ENCODE peak calls at places on chromosome 17, in seven cellular contexts. G is foreskin fibroblast, Q is cardiac muscle cell, A is A549, S is endodermal cell, C is lower leg skin, O is tibial artery. P is an unnamed sample.

GRCh38 chr17:68182940-68183551 is 64.8 kb upstream of the AMZ2 start:
- DNase-seq in G (no peak), Q (no peak), A (no peak), S (peak; percentile 88), C (peak; percentile 66), O (no peak), P (peak; percentile 62)

GRCh38 chr17:71638668-71639067 is 482.2 kb upstream of the SOX9 start:
- DNase-seq in G (no peak), Q (no peak), A (no peak), S (no peak), C (no peak), O (no peak), P (no peak)

GRCh38 chr17:48625502-48626201 is 506 bp downstream of the HOXB9 start:
- DNase-seq in G (no peak), Q (no peak), A (peak; percentile 66), S (peak; percentile 91), C (no peak), O (no peak), P (peak; percentile 85)

GRCh38 chr17:42337442-42337841 is 49.1 kb downstream of the STAT5A start:
- DNase-seq in G (peak; percentile 60), Q (no peak), A (no peak), S (no peak), C (no peak), O (no peak), P (peak; percentile 66)

GRCh38 chr17:40622509-40622928 is 25.1 kb downstream of the SMARCE1 start:
- DNase-seq in G (no peak), Q (no peak), A (no peak), S (no peak), C (no peak), O (no peak), P (no peak)

GRCh38 chr17:4547118-4547906 is 7.9 kb downstream of the MYBBP1A start:
- DNase-seq in G (no peak), Q (no peak), A (no peak), S (peak; percentile 56), C (peak; percentile 77), O (no peak), P (no peak)

GRCh38 chr17:43314582-43314981 is 80.8 kb upstream of the RNU2-1 start:
- DNase-seq in G (peak; percentile 16), Q (peak; percentile 5), A (no peak), S (peak; percentile 64), C (peak; percentile 67), O (peak; percentile 55), P (peak; percentile 23)

GRCh38 chr17:78789663-78790181 is 7.6 kb upstream of the CYTH1 start:
- DNase-seq in G (peak; percentile 81), Q (peak; percentile 60), A (no peak), S (no peak), C (peak; percentile 96), O (peak; percentile 87), P (no peak)

GRCh38 chr17:65381160-65381559 is 180.3 kb downstream of the AXIN2 start:
- DNase-seq in G (no peak), Q (no peak), A (no peak), S (no peak), C (no peak), O (no peak), P (no peak)

GRCh38 chr17:44556114-44556853 is 1.0 kb upstream of the FZD2 start:
- DNase-seq in G (peak; percentile 73), Q (peak; percentile 71), A (peak; percentile 74), S (peak; percentile 95), C (no peak), O (peak; percentile 66), P (peak; percentile 85)

GRCh38 chr17:37483311-37484039 is 6.2 kb upstream of the DUSP14 start:
- DNase-seq in G (peak; percentile 89), Q (peak; percentile 86), A (peak; percentile 53), S (no peak), C (no peak), O (no peak), P (peak; percentile 26)

GRCh38 chr17:78368854-78369495 is 9.1 kb upstream of the SOCS3 start:
- DNase-seq in G (no peak), Q (no peak), A (no peak), S (peak; percentile 58), C (no peak), O (no peak), P (no peak)

GRCh38 chr17:32822996-32823395 is 53.9 kb downstream of the MYO1D start:
- DNase-seq in G (peak; percentile 10), Q (peak; percentile 18), A (no peak), S (no peak), C (no peak), O (no peak), P (no peak)

GRCh38 chr17:64938925-64939474 is 19.7 kb upstream of the LRRC37A3 start:
- DNase-seq in G (peak; percentile 32), Q (peak; percentile 56), A (peak; percentile 66), S (peak; percentile 93), C (peak; percentile 87), O (no peak), P (peak; percentile 67)

GRCh38 chr17:31488264-31488981 is 96.9 kb downstream of the RAB11FIP4 start:
- DNase-seq in G (no peak), Q (no peak), A (no peak), S (peak; percentile 87), C (no peak), O (no peak), P (peak; percentile 41)

GRCh38 chr17:35766903-35767510 is 6.3 kb downstream of the C17orf50 start:
- DNase-seq in G (peak; percentile 80), Q (peak; percentile 70), A (peak; percentile 58), S (peak; percentile 57), C (no peak), O (no peak), P (peak; percentile 79)

GRCh38 chr17:18258356-18259038 is at the start of gene FLII:
- DNase-seq in G (peak; percentile 78), Q (peak; percentile 35), A (peak; percentile 70), S (peak; percentile 90), C (peak; percentile 91), O (no peak), P (peak; percentile 85)

GRCh38 chr17:81959362-81960129 is 1.4 kb downstream of the NOTUM start:
- DNase-seq in G (peak; percentile 81), Q (peak; percentile 57), A (peak; percentile 65), S (peak; percentile 90), C (no peak), O (no peak), P (peak; percentile 96)

GRCh38 chr17:57234252-57235092 is 21.9 kb upstream of the MSI2 start:
- DNase-seq in G (no peak), Q (no peak), A (no peak), S (no peak), C (no peak), O (no peak), P (no peak)
- TF ChIP-seq CTCF in G (no peak), Q (no peak), A (no peak), S (peak; percentile 22), C (no peak), O (no peak), P (no peak)

DNA sequence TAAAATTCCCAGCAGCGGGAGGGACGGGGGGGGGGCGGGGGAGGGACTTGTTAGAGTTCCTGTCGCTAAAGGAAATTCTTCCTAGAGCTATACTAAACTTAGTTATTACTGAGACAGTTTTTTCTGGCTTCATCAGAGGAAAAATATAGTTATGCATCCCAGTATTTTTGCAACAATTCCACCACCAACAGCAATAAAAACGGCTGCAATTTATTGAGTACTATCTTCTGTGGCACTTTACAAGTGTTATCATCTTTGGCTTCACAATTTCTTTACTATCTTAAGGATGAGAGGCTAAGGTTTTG is 6.9 kb upstream of the DHRS7B start:
- DNase-seq in G (no peak), Q (no peak), A (no peak), S (no peak), C (no peak), O (no peak), P (no peak)
- TF ChIP-seq CTCF in G (no peak), Q (no peak), A (no peak), S (no peak), C (no peak), O (no peak), P (no peak)

GRCh38 chr17:9465216-9465921 is 110.3 kb downstream of the STX8 start:
- DNase-seq in G (peak; percentile 80), Q (peak; percentile 92), A (no peak), S (no peak), C (peak; percentile 72), O (no peak), P (no peak)
- TF ChIP-seq CTCF in G (peak; percentile 7), Q (peak; percentile 32), A (no peak), S (no peak), C (no peak), O (no peak), P (no peak)

GRCh38 chr17:2421315-2422147 is 20.7 kb upstream of the MNT start:
- DNase-seq in G (peak; percentile 37), Q (no peak), A (peak; percentile 61), S (peak; percentile 76), C (peak; percentile 60), O (no peak), P (no peak)
- TF ChIP-seq CTCF in G (no peak), Q (peak; percentile 4), A (no peak), S (peak; percentile 64), C (no peak), O (no peak), P (no peak)

GRCh38 chr17:8282345-8282744 is 6.1 kb upstream of the RANGRF start:
- DNase-seq in G (no peak), Q (no peak), A (no peak), S (no peak), C (no peak), O (no peak), P (no peak)
- TF ChIP-seq CTCF in G (no peak), Q (no peak), A (no peak), S (no peak), C (no peak), O (no peak), P (no peak)

P was measured in GM20000.